ENCODE peak calls at places on chromosomes 5 and 9, in four cellular contexts. M, E, P and R are unnamed samples.

GRCh38 chr9:136311433-136312375 is 7.8 kb upstream of the CCDC187 start:
- DNase-seq in M (no peak), E (no peak), P (no peak), R (no peak)

GRCh38 chr9:130680836-130681768 is 12.5 kb upstream of the EXOSC2 start:
- DNase-seq in P (peak; percentile 88), M (peak; percentile 93), E (peak; percentile 91), R (peak; percentile 83)

GRCh38 chr5:107808671-107809137 is 138.0 kb upstream of the EFNA5 start:
- DNase-seq in M (peak; percentile 87), E (no peak), P (peak; percentile 12), R (no peak)

GRCh38 chr5:138979684-138980275 is 104.6 kb upstream of the LRRTM2 start:
- DNase-seq in P (no peak), M (no peak), E (peak; percentile 14), R (no peak)

GRCh38 chr5:53091304-53091703 is 18.3 kb downstream of the MOCS2 start:
- DNase-seq in M (no peak), P (peak; percentile 64), E (peak; percentile 71), R (peak; percentile 69)

GRCh38 chr5:145854651-145855258 is 18.1 kb downstream of the GRXCR2 start:
- DNase-seq in P (peak; percentile 88), E (peak; percentile 80), M (no peak), R (peak; percentile 74)

GRCh38 chr9:130900701-130901497 is 4.3 kb upstream of the QRFP start:
- DNase-seq in P (no peak), E (no peak), M (no peak), R (no peak)

GRCh38 chr5:38135486-38136031 is 122.8 kb upstream of the EGFLAM start:
- DNase-seq in P (no peak), E (no peak), M (no peak), R (no peak)

GRCh38 chr5:24364711-24365110 is 280.1 kb downstream of the CDH10 start:
- DNase-seq in E (no peak), M (peak; percentile 78), P (no peak), R (no peak)

GRCh38 chr9:16921855-16922254 is 51.4 kb upstream of the BNC2 start:
- DNase-seq in M (no peak), E (no peak), P (peak; percentile 16), R (peak; percentile 53)

GRCh38 chr5:51138164-51138563 is 245.1 kb upstream of the ISL1 start:
- DNase-seq in M (no peak), E (no peak), P (no peak), R (no peak)

GRCh38 chr5:127826011-127826410 is 122.8 kb downstream of the CCDC192 start:
- DNase-seq in M (no peak), P (peak; percentile 83), E (no peak), R (peak; percentile 64)

GRCh38 chr5:172939561-172939960 is 19.7 kb upstream of the RPL26L1 start:
- DNase-seq in E (no peak), P (no peak), M (no peak), R (no peak)

GRCh38 chr9:115604831-115605483 is 487.0 kb upstream of the TNC start:
- DNase-seq in E (peak; percentile 82), P (peak; percentile 97), M (no peak), R (peak; percentile 99)

GRCh38 chr9:125690679-125691078 is 16.3 kb downstream of the MAPKAP1 start:
- DNase-seq in M (no peak), P (no peak), E (peak; percentile 61), R (no peak)

GRCh38 chr9:15244001-15244441 is 63.0 kb downstream of the TTC39B start:
- DNase-seq in M (no peak), P (peak; percentile 63), E (peak; percentile 44), R (peak; percentile 20)
- H3K4me3 ChIP-seq in M (no peak overlapping the region), P (no peak overlapping the region), E (no peak overlapping the region), R (no peak overlapping the region)

DNA sequence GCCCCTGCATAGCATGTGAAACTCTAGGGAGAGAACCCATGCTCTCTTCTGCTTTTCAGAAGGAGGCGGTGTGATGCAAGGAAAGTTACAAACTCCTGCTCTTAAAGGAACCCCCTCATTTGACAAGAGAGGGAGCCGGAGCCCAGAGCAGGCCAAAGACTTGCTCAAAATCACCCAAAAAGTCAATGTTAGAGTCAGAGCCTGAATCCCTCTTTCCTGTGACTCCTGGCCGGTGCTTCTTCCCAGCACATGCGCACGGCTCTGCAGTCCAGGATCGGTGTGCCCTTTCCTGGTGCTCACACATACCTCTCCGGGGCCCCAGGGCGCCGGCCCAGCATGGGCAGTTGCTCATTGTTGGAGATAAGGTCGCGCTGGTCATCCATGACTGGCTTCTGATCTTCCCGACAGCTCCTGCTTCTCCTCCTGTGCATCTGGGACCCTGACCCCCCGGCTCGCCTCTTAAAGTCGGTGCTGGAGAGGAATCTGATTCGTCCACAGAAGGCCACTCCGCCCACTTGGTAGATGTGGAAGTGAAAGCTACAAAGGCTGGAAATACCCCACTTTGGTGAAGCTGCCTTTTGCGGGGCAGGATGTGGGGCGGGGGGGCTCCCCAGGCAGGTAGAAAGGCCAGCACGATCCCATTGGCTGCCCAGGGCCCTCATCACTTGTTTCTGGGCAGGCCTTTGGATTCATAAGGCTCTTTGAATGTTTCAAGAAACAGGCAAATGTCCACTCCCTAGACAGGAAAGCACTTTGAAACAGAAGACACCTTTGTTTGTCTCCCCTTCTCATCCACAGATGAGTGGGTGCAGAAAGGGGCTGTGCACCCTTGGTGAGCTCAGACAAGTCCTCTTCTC is at the start of gene CD74:
- DNase-seq in E (peak; percentile 56), M (no peak), P (peak; percentile 27), R (no peak)
- TF ChIP-seq CTCF in E (no peak), M (no peak), P (no peak), R (no peak)

GRCh38 chr5:135574493-135574892 is 4.3 kb downstream of the CXCL14 start:
- DNase-seq in E (no peak), M (no peak), P (no peak), R (no peak)

GRCh38 chr5:135578685-135579341 is at the start of gene CXCL14:
- DNase-seq in E (peak; percentile 88), P (peak; percentile 87), M (no peak), R (peak; percentile 71)

GRCh38 chr5:135577421-135577820 is 1.4 kb downstream of the CXCL14 start:
- DNase-seq in M (no peak), E (no peak), P (no peak), R (no peak)

GRCh38 chr5:135576075-135576599 is 2.7 kb downstream of the CXCL14 start:
- DNase-seq in P (peak; percentile 61), M (no peak), E (peak; percentile 31), R (peak; percentile 9)

DNA sequence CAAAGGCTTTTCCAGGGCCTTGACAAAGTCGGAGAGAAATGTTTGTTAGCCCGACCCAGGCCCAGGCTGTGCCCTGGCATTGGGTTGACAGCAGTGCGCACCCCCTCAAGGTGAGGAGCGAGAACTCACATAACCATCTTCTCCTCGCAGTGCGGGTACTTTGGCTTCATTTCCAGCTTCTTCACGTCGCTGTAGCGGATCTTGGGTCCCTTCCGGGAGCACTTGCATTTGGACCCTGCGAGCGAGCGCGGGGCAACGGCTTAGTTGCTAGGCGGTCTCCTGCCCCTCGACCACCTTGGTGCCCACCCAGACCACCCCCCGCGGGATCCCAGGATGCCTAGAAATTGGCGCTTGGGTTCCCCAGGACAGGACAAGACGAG is 496 bp downstream of the CXCL14 start:
- DNase-seq in M (no peak), P (no peak), E (no peak), R (no peak)
- H3K4me3 ChIP-seq in M (no peak overlapping the region), P (no peak overlapping the region), E (peak overlapping the region; percentile 19), R (no peak overlapping the region)

DNA sequence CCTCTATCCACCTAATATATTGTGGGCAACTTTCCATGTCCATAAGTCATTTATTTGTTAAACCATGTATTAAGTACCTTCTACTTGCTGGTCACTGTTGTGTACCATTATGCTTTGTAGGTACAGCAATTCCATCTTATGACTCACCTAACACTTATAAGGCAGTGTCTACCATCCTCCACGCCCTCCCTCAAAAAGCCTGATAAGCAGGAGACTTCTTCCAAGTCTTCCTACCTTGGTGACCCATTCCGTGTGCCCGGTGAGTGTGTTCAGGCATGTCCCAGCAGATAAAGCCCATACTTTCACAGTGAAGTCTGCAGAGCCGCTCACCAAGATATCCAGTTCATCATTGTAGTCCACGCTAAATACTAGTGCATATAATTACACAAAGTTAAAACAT is 17.4 kb downstream of the FBXW2 start:
- DNase-seq in M (no peak), E (no peak), P (peak; percentile 8), R (no peak)
- TF ChIP-seq CTCF in M (no peak), E (no peak), P (no peak), R (no peak)

DNA sequence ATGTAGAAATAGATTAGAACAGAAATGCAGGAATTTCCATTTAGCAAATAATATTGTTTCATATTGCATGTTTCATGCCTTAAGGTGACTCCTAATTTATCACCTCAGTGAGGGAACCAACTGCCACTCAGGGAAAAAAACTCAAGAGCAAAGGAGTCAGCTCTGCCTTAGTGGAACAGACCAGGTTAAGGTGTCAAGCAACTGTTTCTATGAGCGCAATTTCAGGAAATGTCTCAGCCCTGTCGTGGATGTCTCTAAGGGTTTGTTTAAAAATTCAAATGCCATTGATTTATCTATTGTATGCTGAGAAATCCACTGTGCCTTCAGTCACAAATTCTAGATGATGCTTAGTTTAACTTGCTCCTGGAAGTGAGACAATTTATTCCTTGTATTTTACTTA is 34.7 kb upstream of the PDZD2 start:
- DNase-seq in M (no peak), P (no peak), E (no peak), R (no peak)
- H3K4me3 ChIP-seq in M (no peak overlapping the region), P (no peak overlapping the region), E (no peak overlapping the region), R (no peak overlapping the region)

DNA sequence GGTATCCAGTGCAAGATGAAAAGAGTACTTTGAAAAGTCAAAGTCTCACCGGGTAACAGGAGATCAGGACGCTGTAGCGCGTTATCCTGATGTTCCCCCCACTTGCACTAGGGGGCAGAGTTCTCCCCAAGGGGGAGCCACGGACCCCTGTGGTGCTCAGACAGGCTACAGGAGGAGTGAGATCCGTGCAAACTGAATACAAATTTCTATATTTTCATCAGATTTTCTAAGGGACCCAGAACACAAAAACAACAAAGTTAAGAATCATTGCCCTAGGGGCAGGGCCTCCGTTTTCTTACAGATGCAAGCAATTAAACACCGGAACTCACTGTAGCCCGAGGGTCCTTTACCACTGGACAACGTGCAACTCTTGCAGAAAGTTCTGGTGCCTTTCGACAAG is 2.0 kb downstream of the MYO10 start:
- DNase-seq in E (peak; percentile 78), P (peak; percentile 58), M (peak; percentile 68), R (peak; percentile 58)
- TF ChIP-seq CTCF in E (peak; percentile 96), P (peak; percentile 97), M (peak; percentile 95), R (peak; percentile 84)